ENCODE peak calls at places on chromosomes 12 and 14, in six cellular contexts. H, N, K, Y, B and E are unnamed samples.
A peak's percentile ranks its signal among the peaks of the same experiment; 100 is the strongest.

GRCh38 chr12:26690601-26691000 is 142.4 kb downstream of the ITPR2 start:
- DNase-seq in H (no peak), N (no peak), K (no peak), Y (no peak), B (no peak), E (no peak)

GRCh38 chr14:97824218-97824617 is 1027.0 kb downstream of the VRK1 start:
- DNase-seq in H (no peak), N (no peak), K (no peak), Y (no peak), B (no peak), E (no peak)

GRCh38 chr12:2003676-2004112 is 563 bp downstream of the DCP1B start:
- DNase-seq in H (no peak), N (no peak), K (no peak), Y (no peak), B (no peak), E (no peak)

GRCh38 chr12:80472912-80473500 is 29.0 kb downstream of the PTPRQ start:
- DNase-seq in H (no peak), N (peak; percentile 49), K (no peak), Y (peak; percentile 90), B (no peak), E (peak; percentile 82)

GRCh38 chr14:36238666-36239363 is 62.3 kb upstream of the PTCSC3 start:
- DNase-seq in H (no peak), N (no peak), K (peak; percentile 3), Y (peak; percentile 53), B (no peak), E (peak; percentile 13)

GRCh38 chr14:77131206-77131605 is 10.4 kb downstream of the ZDHHC22 start:
- DNase-seq in H (no peak), N (no peak), K (no peak), Y (no peak), B (no peak), E (no peak)

GRCh38 chr12:104049278-104050257 is at the start of gene GLT8D2:
- DNase-seq in H (peak; percentile 32), N (no peak), K (peak; percentile 15), Y (peak; percentile 71), B (peak; percentile 61), E (no peak)

GRCh38 chr12:4956054-4956453 is 46.3 kb downstream of the KCNA1 start:
- DNase-seq in H (no peak), N (no peak), K (no peak), Y (no peak), B (no peak), E (no peak)

GRCh38 chr12:66514581-66514980 is 164.3 kb downstream of the GRIP1 start:
- DNase-seq in H (no peak), N (no peak), K (no peak), Y (peak; percentile 33), B (no peak), E (no peak)

GRCh38 chr14:105149146-105149781 is 19.3 kb downstream of the JAG2 start:
- DNase-seq in H (no peak), N (no peak), K (no peak), Y (no peak), B (no peak), E (no peak)

GRCh38 chr14:31166271-31166561 is 41.4 kb downstream of the HECTD1 start:
- DNase-seq in H (no peak), N (no peak), K (no peak), Y (no peak), B (no peak), E (no peak)

GRCh38 chr12:100403446-100403845 is 46.6 kb downstream of the SLC17A8 start:
- DNase-seq in H (no peak), N (no peak), K (no peak), Y (peak; percentile 38), B (no peak), E (peak; percentile 66)

GRCh38 chr12:47856094-47856493 is 36.4 kb upstream of the HDAC7 start:
- DNase-seq in H (no peak), N (no peak), K (no peak), Y (no peak), B (no peak), E (no peak)

GRCh38 chr14:68084256-68084655 is 264.7 kb downstream of the RAD51B start:
- DNase-seq in H (no peak), N (peak; percentile 7), K (no peak), Y (peak; percentile 43), B (no peak), E (no peak)

GRCh38 chr14:32329146-32329545 is at the start of gene AKAP6:
- DNase-seq in H (no peak), N (no peak), K (no peak), Y (no peak), B (no peak), E (no peak)

GRCh38 chr12:6336859-6337744 is 4.8 kb downstream of the TNFRSF1A start:
- DNase-seq in H (peak; percentile 49), N (no peak), K (peak; percentile 65), Y (peak; percentile 43), B (no peak), E (no peak)

GRCh38 chr12:72230589-72230988 is 41.6 kb upstream of the TRHDE start:
- DNase-seq in H (no peak), N (no peak), K (no peak), Y (peak; percentile 52), B (no peak), E (no peak)

GRCh38 chr12:1859643-1860042 is 39.3 kb downstream of the LRTM2 start:
- DNase-seq in H (no peak), N (no peak), K (no peak), Y (peak; percentile 10), B (no peak), E (no peak)

GRCh38 chr12:26746315-26746714 is 86.7 kb downstream of the ITPR2 start:
- DNase-seq in H (no peak), N (no peak), K (no peak), Y (peak; percentile 80), B (no peak), E (no peak)

GRCh38 chr14:22986508-22987054 is 4.2 kb upstream of the AJUBA start:
- DNase-seq in H (peak; percentile 92), N (peak; percentile 83), K (peak; percentile 90), Y (peak; percentile 93), B (peak; percentile 85), E (peak; percentile 54)

GRCh38 chr12:5076761-5077160 is 33.1 kb downstream of the KCNA5 start:
- DNase-seq in H (no peak), N (no peak), K (no peak), Y (no peak), B (no peak), E (no peak)

GRCh38 chr14:63192085-63192484 is 12.2 kb upstream of the RHOJ start:
- DNase-seq in H (no peak), N (no peak), K (no peak), Y (peak; percentile 59), B (no peak), E (no peak)